ENCODE peak calls at places on chromosomes 11 and 22, in six cellular contexts. One of them, this sample, is unnamed.

GRCh38 chr11:134412508-134413333 is 679 bp upstream of the B3GAT1 start:
- DNase-seq in lung: no peak
- DNase-seq in IMR-90: no peak
- DNase-seq in WTC11: peak; percentile 54
- DNase-seq in tibial artery: no peak
- DNase-seq in H1: peak; percentile 75
- DNase-seq in this sample: no peak

GRCh38 chr22:25953919-25954318 is 211.9 kb downstream of the MYO18B start:
- DNase-seq in IMR-90: no peak
- DNase-seq in WTC11: no peak
- DNase-seq in lung: no peak
- DNase-seq in tibial artery: no peak
- DNase-seq in H1: no peak
- DNase-seq in this sample: no peak

GRCh38 chr11:12362857-12363256 is 14.5 kb upstream of the PARVA start:
- DNase-seq in WTC11: no peak
- DNase-seq in IMR-90: no peak
- DNase-seq in H1: no peak
- DNase-seq in lung: no peak
- DNase-seq in tibial artery: no peak
- DNase-seq in this sample: no peak

GRCh38 chr11:10784229-10785145 is 24.2 kb downstream of the EIF4G2 start:
- DNase-seq in tibial artery: no peak
- DNase-seq in lung: no peak
- DNase-seq in H1: no peak
- DNase-seq in IMR-90: peak; percentile 35
- DNase-seq in WTC11: no peak
- DNase-seq in this sample: no peak

GRCh38 chr22:47100019-47100418 is 337.6 kb downstream of the TBC1D22A start:
- DNase-seq in lung: no peak
- DNase-seq in tibial artery: no peak
- DNase-seq in H1: no peak
- DNase-seq in WTC11: no peak
- DNase-seq in IMR-90: no peak
- DNase-seq in this sample: no peak

GRCh38 chr11:117384045-117384444 is 56.4 kb downstream of the CEP164 start:
- DNase-seq in IMR-90: peak; percentile 96
- DNase-seq in H1: no peak
- DNase-seq in lung: no peak
- DNase-seq in WTC11: no peak
- DNase-seq in tibial artery: no peak
- DNase-seq in this sample: no peak

GRCh38 chr11:128810784-128811514 is 56.1 kb downstream of the KCNJ1 start:
- DNase-seq in lung: no peak
- DNase-seq in WTC11: no peak
- DNase-seq in H1: no peak
- DNase-seq in IMR-90: no peak
- DNase-seq in tibial artery: no peak
- DNase-seq in this sample: no peak

GRCh38 chr11:101706015-101706414 is 122.2 kb upstream of the TRPC6 start:
- DNase-seq in IMR-90: peak; percentile 54
- DNase-seq in lung: no peak
- DNase-seq in H1: no peak
- DNase-seq in tibial artery: no peak
- DNase-seq in WTC11: no peak
- DNase-seq in this sample: no peak

GRCh38 chr11:9263840-9264380 is 1.2 kb downstream of the DENND5A start:
- DNase-seq in WTC11: no peak
- DNase-seq in lung: no peak
- DNase-seq in H1: no peak
- DNase-seq in IMR-90: peak; percentile 30
- DNase-seq in tibial artery: no peak
- DNase-seq in this sample: no peak

GRCh38 chr22:29080061-29080975 is 7.5 kb downstream of the KREMEN1 start:
- DNase-seq in tibial artery: peak; percentile 56
- DNase-seq in lung: no peak
- DNase-seq in WTC11: no peak
- DNase-seq in H1: no peak
- DNase-seq in IMR-90: no peak
- DNase-seq in this sample: no peak

GRCh38 chr11:112132737-112133136 is 31.2 kb downstream of the IL18 start:
- DNase-seq in WTC11: no peak
- DNase-seq in H1: no peak
- DNase-seq in lung: no peak
- DNase-seq in tibial artery: no peak
- DNase-seq in IMR-90: no peak
- DNase-seq in this sample: no peak

GRCh38 chr11:2312232-2313042 is 10.6 kb downstream of the TSPAN32 start:
- DNase-seq in lung: no peak
- DNase-seq in tibial artery: no peak
- DNase-seq in WTC11: no peak
- DNase-seq in H1: no peak
- DNase-seq in IMR-90: peak; percentile 49
- DNase-seq in this sample: no peak

GRCh38 chr11:99693941-99694492 is 673.3 kb downstream of the CNTN5 start:
- DNase-seq in WTC11: no peak
- DNase-seq in tibial artery: no peak
- DNase-seq in H1: no peak
- DNase-seq in lung: no peak
- DNase-seq in IMR-90: peak; percentile 94
- DNase-seq in this sample: no peak

GRCh38 chr11:72378704-72379383 is 55.5 kb downstream of the CLPB start:
- DNase-seq in lung: peak; percentile 71
- DNase-seq in H1: no peak
- DNase-seq in WTC11: no peak
- DNase-seq in IMR-90: peak; percentile 48
- DNase-seq in tibial artery: peak; percentile 85
- DNase-seq in this sample: no peak

GRCh38 chr11:73157141-73158010 is 15.3 kb upstream of the FCHSD2 start:
- DNase-seq in lung: no peak
- DNase-seq in tibial artery: peak; percentile 45
- DNase-seq in H1: no peak
- DNase-seq in WTC11: no peak
- DNase-seq in IMR-90: peak; percentile 81
- DNase-seq in this sample: no peak

GRCh38 chr11:111402411-111402810 is 23.3 kb upstream of the POU2AF1 start:
- DNase-seq in tibial artery: no peak
- DNase-seq in IMR-90: no peak
- DNase-seq in H1: no peak
- DNase-seq in WTC11: no peak
- DNase-seq in lung: no peak
- DNase-seq in this sample: no peak

GRCh38 chr22:37012262-37012904 is 6.9 kb downstream of the TST start:
- DNase-seq in tibial artery: no peak
- DNase-seq in IMR-90: no peak
- DNase-seq in H1: no peak
- DNase-seq in WTC11: no peak
- DNase-seq in lung: no peak
- DNase-seq in this sample: no peak
- TF ChIP-seq CTCF in tibial artery: no peak
- TF ChIP-seq CTCF in IMR-90: no peak
- TF ChIP-seq CTCF in H1: no peak
- TF ChIP-seq CTCF in WTC11: no peak
- TF ChIP-seq CTCF in lung: no peak
- TF ChIP-seq CTCF in this sample: no peak

GRCh38 chr11:36059660-36060059 is 115.8 kb downstream of the LDLRAD3 start:
- DNase-seq in tibial artery: no peak
- DNase-seq in H1: no peak
- DNase-seq in IMR-90: no peak
- DNase-seq in lung: no peak
- DNase-seq in WTC11: no peak
- DNase-seq in this sample: no peak

GRCh38 chr11:36055356-36055755 is 111.5 kb downstream of the LDLRAD3 start:
- DNase-seq in H1: no peak
- DNase-seq in IMR-90: no peak
- DNase-seq in WTC11: no peak
- DNase-seq in tibial artery: no peak
- DNase-seq in lung: no peak
- DNase-seq in this sample: no peak

GRCh38 chr11:36056160-36056751 is 112.4 kb downstream of the LDLRAD3 start:
- DNase-seq in H1: peak; percentile 74
- DNase-seq in lung: no peak
- DNase-seq in IMR-90: peak; percentile 40
- DNase-seq in tibial artery: no peak
- DNase-seq in WTC11: peak; percentile 71
- DNase-seq in this sample: peak; percentile 27

GRCh38 chr11:36054628-36055027 is 110.8 kb downstream of the LDLRAD3 start:
- DNase-seq in WTC11: no peak
- DNase-seq in IMR-90: no peak
- DNase-seq in H1: no peak
- DNase-seq in tibial artery: no peak
- DNase-seq in lung: no peak
- DNase-seq in this sample: no peak

DNA sequence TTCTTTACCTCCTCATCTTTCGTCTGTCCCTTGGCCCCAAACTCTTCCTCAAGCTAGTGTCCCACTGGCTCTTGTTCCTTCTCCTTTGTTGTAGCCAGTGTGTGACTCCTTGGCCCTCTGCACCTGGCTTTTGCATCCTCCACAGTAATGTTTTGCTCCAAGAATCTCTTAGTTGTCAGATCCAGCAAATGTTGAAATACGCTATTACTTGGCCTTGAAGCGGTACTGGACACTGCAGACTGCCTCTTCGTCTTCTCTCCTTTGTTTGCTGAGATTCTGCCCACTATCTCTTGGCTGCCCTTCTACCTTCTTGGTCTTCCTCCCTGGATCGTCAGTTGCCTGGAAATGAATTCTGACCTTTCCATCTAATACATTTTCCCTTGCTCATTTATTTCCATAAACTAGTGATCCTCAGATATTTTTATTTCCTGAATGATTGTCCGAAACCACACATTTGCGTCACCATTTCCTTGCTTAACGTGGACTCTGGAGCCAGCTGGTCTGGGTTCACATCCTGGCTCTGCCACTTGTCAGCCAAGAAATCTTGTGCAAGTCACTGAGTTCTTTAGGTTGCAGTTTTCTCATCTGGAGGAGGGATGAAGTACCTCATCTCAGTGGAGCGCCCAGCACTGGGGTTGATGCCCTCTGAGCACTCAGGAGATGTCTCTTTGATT is 113.6 kb downstream of the LDLRAD3 start:
- DNase-seq in IMR-90: no peak
- DNase-seq in H1: no peak
- DNase-seq in WTC11: no peak
- DNase-seq in tibial artery: peak; percentile 67
- DNase-seq in lung: no peak
- DNase-seq in this sample: no peak
- TF ChIP-seq CTCF in IMR-90: no peak
- TF ChIP-seq CTCF in H1: no peak
- TF ChIP-seq CTCF in WTC11: no peak
- TF ChIP-seq CTCF in tibial artery: no peak
- TF ChIP-seq CTCF in lung: no peak
- TF ChIP-seq CTCF in this sample: no peak

DNA sequence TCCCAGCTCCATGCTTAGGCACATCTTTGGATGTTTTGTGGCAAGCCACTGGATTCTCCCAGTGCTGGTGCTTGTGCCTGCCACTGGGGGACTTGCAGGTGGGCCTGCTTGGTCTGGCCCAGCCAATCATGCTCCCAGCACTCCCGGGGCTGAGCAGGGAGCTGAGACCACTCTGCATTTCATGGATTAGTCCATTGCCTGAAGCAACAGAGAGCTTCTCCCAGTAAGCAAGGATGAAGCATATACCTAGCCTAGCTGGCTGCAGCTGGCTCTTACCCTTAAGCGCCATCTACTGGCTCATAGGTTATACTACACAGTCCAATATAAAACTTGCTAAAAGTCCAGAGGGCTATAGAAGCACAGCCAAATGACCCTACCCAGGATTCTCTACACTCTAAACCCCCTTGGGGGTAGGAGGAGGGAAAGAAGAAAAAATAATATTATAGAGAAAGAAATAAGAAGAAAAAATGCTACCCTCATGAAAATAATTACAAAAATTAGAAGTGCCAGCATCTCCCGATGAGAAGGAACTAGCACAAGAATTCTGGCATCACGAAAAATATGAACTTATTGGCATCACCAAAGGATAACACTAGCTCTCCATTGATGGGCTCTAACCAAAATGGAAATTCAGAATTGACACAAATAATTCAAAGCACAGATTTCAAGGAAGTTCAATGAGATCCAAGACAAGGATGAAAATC is 275.3 kb downstream of the C11orf87 start:
- DNase-seq in IMR-90: peak; percentile 50
- DNase-seq in H1: peak; percentile 47
- DNase-seq in lung: no peak
- DNase-seq in tibial artery: no peak
- DNase-seq in WTC11: peak; percentile 33
- DNase-seq in this sample: no peak
- TF ChIP-seq CTCF in IMR-90: peak; percentile 72
- TF ChIP-seq CTCF in H1: peak; percentile 79
- TF ChIP-seq CTCF in lung: peak; percentile 32
- TF ChIP-seq CTCF in tibial artery: no peak
- TF ChIP-seq CTCF in WTC11: peak; percentile 72
- TF ChIP-seq CTCF in this sample: peak; percentile 66

GRCh38 chr11:62600367-62601113 is 1.1 kb downstream of the MTA2 start:
- DNase-seq in WTC11: no peak
- DNase-seq in lung: no peak
- DNase-seq in H1: no peak
- DNase-seq in IMR-90: no peak
- DNase-seq in tibial artery: no peak
- DNase-seq in this sample: no peak

GRCh38 chr11:62601114-62601363 is 626 bp downstream of the MTA2 start:
- DNase-seq in IMR-90: no peak
- DNase-seq in H1: no peak
- DNase-seq in WTC11: no peak
- DNase-seq in tibial artery: peak; percentile 49
- DNase-seq in lung: no peak
- DNase-seq in this sample: no peak

GRCh38 chr11:62602141-62603071 is 741 bp upstream of the MTA2 start:
- DNase-seq in H1: peak; percentile 77
- DNase-seq in tibial artery: peak; percentile 86
- DNase-seq in lung: peak; percentile 77
- DNase-seq in IMR-90: peak; percentile 46
- DNase-seq in WTC11: peak; percentile 77
- DNase-seq in this sample: peak; percentile 78

GRCh38 chr11:62603072-62603408 is 1.4 kb upstream of the MTA2 start:
- DNase-seq in WTC11: no peak
- DNase-seq in lung: no peak
- DNase-seq in tibial artery: no peak
- DNase-seq in H1: peak; percentile 59
- DNase-seq in IMR-90: no peak
- DNase-seq in this sample: no peak

DNA sequence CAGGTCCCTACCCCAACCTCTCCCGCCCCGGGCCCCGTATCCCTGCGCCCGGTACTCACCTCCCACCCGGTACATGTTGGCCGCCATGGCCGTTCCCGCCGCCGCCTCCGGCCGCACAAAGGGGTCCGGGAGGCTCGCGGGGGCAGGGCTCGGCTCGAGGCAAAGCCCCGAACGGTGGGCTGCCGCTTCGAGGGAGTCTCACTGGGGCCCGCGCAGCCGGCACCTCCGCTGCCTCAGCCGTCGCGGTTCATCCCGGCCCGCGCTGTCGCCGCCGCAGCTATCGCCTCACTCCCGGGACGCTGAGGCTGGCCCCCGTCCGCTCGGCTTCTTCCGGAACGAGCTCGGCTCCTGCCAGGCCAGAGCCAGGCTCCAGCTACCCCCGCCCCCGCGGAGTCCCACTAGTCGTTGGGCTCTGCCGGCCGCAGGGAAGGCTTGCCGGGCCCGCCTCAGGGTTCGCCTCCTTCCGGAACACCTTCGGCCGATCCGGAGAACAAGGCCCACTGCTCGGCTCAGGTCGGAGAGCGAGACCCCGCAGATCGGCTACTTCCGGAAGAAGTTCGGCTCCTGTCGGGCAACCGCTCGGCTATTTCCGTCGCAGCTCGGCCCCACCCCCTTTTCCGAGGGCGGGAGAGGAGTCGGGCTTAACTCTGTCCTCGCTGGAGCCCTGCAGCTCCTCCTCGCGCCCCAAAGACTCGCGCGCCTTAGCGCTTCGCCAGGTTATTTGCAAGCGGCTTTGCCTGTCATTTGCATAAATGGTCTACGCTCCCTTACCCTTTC is at the start of gene MTA2:
- DNase-seq in H1: peak; percentile 100
- DNase-seq in lung: peak; percentile 96
- DNase-seq in tibial artery: peak; percentile 95
- DNase-seq in IMR-90: peak; percentile 97
- DNase-seq in WTC11: peak; percentile 99
- DNase-seq in this sample: peak; percentile 75
- TF ChIP-seq CTCF in H1: no peak
- TF ChIP-seq CTCF in lung: no peak
- TF ChIP-seq CTCF in tibial artery: no peak
- TF ChIP-seq CTCF in IMR-90: no peak
- TF ChIP-seq CTCF in WTC11: no peak
- TF ChIP-seq CTCF in this sample: no peak